ENCODE peak calls at places on chromosomes 11 and 22, in five cellular contexts. C is non-pigmented ciliary epithelial cell, K is GM13977, J is SW480, Q is transverse colon. N is an unnamed sample.

GRCh38 chr11:59953463-59954218 is 10.2 kb upstream of the OOSP4A start:
- DNase-seq in C (no peak), K (no peak), J (peak), Q (no peak), N (no peak)

GRCh38 chr11:106467486-106467885 is 390.0 kb downstream of the AASDHPPT start:
- DNase-seq in C (no peak), K (no peak), J (no peak), Q (no peak), N (no peak)

GRCh38 chr22:23113067-23113846 is 28.5 kb downstream of the RSPH14 start:
- DNase-seq in C (no peak), K (no peak), J (no peak), Q (no peak), N (no peak)

GRCh38 chr11:16986434-16987204 is 27.6 kb downstream of the PLEKHA7 start:
- DNase-seq in C (no peak), K (peak), J (peak), Q (peak), N (no peak)

GRCh38 chr11:74339619-74340018 is 28.2 kb upstream of the P4HA3 start:
- DNase-seq in C (no peak), K (no peak), J (no peak), Q (no peak), N (no peak)

GRCh38 chr11:77191429-77191822 is 63.4 kb downstream of the MYO7A start:
- DNase-seq in C (no peak), K (no peak), J (no peak), Q (no peak), N (no peak)

GRCh38 chr11:84019576-84020194 is 733.5 kb upstream of the CCDC90B start:
- DNase-seq in C (peak), K (no peak), J (no peak), Q (no peak), N (peak)

GRCh38 chr22:37309221-37310074 is 27.1 kb downstream of the CYTH4 start:
- DNase-seq in C (no peak), K (peak), J (peak), Q (peak), N (no peak)

GRCh38 chr11:112961751-112962747 is 829 bp downstream of the NCAM1 start:
- DNase-seq in C (no peak), K (peak), J (peak), Q (peak), N (no peak)

N was measured in astrocyte of the cerebellum.